ENCODE peak calls at places on chromosome 22, in six cellular contexts. M is GM12878, Y is sigmoid colon, J is A549, Z is tibial nerve, D is suprapubic skin. U is an unnamed sample.

GRCh38 chr22:32183625-32184024 is 21.2 kb downstream of the RFPL2 start:
- DNase-seq in M (no peak), Y (no peak), J (no peak), Z (no peak), D (no peak), U (no peak)

GRCh38 chr22:45154383-45154782 is 9.3 kb upstream of the NUP50 start:
- DNase-seq in M (no peak), Y (no peak), J (peak), Z (no peak), D (no peak), U (no peak)

GRCh38 chr22:33035276-33035863 is 22.8 kb downstream of the SYN3 start:
- DNase-seq in M (no peak), Y (no peak), J (no peak), Z (no peak), D (no peak), U (no peak)

GRCh38 chr22:25388866-25389540 is 169.6 kb downstream of the CRYBB2 start:
- DNase-seq in M (no peak), Y (no peak), J (no peak), Z (no peak), D (no peak), U (no peak)

GRCh38 chr22:36384766-36385400 is 2.9 kb downstream of the MYH9 start:
- DNase-seq in M (no peak), Y (no peak), J (no peak), Z (no peak), D (no peak), U (no peak)

GRCh38 chr22:36317658-36318271 is 64.8 kb downstream of the APOL1 start:
- DNase-seq in M (no peak), Y (no peak), J (no peak), Z (no peak), D (no peak), U (no peak)

GRCh38 chr22:37525073-37525745 is 6.0 kb upstream of the CARD10 start:
- DNase-seq in M (no peak), Y (no peak), J (peak), Z (no peak), D (no peak), U (no peak)

GRCh38 chr22:19663821-19664325 is 50.4 kb upstream of the SEPTIN5 start:
- DNase-seq in M (no peak), Y (no peak), J (no peak), Z (no peak), D (no peak), U (no peak)

GRCh38 chr22:35604671-35605457 is 12.3 kb downstream of the MB start:
- DNase-seq in M (no peak), Y (no peak), J (no peak), Z (no peak), D (no peak), U (no peak)

GRCh38 chr22:38467904-38468760 is at the start of gene KDELR3:
- DNase-seq in M (no peak), Y (peak), J (no peak), Z (peak), D (peak), U (peak)

GRCh38 chr22:44406581-44407403 is 91.2 kb downstream of the RTL6 start:
- DNase-seq in M (no peak), Y (peak), J (no peak), Z (no peak), D (peak), U (peak)

GRCh38 chr22:37462983-37463382 is 23.2 kb downstream of the MFNG start:
- DNase-seq in M (no peak), Y (no peak), J (no peak), Z (no peak), D (no peak), U (no peak)

GRCh38 chr22:33787645-33788456 is 132.4 kb downstream of the LARGE1 start:
- DNase-seq in M (peak), Y (no peak), J (no peak), Z (no peak), D (no peak), U (no peak)

GRCh38 chr22:39618996-39619530 is 48.5 kb downstream of the CACNA1I start:
- DNase-seq in M (no peak), Y (no peak), J (no peak), Z (no peak), D (no peak), U (no peak)

GRCh38 chr22:41110968-41111367 is 18.6 kb downstream of the EP300 start:
- DNase-seq in M (no peak), Y (no peak), J (no peak), Z (no peak), D (no peak), U (no peak)

GRCh38 chr22:49024775-49025440 is 802.8 kb downstream of the BRD1 start:
- DNase-seq in M (no peak), Y (peak), J (no peak), Z (no peak), D (peak), U (peak)

GRCh38 chr22:38069372-38070249 is 12.4 kb downstream of the PICK1 start:
- DNase-seq in M (no peak), Y (peak), J (peak), Z (peak), D (no peak), U (peak)

GRCh38 chr22:37230673-37231405 is 13.2 kb downstream of the RAC2 start:
- DNase-seq in M (peak), Y (no peak), J (no peak), Z (no peak), D (no peak), U (peak)

GRCh38 chr22:19526702-19527111 is 2.5 kb upstream of the CLDN5 start:
- DNase-seq in M (no peak), Y (no peak), J (no peak), Z (no peak), D (no peak), U (no peak)

GRCh38 chr22:49774499-49775151 is 53.0 kb downstream of the BRD1 start:
- DNase-seq in M (no peak), Y (no peak), J (no peak), Z (no peak), D (no peak), U (no peak)

GRCh38 chr22:31345331-31346254 is 553 bp downstream of the PATZ1 start:
- DNase-seq in M (peak), Y (peak), J (peak), Z (peak), D (peak), U (peak)

GRCh38 chr22:45007247-45007945 is 2.4 kb downstream of the PHF21B start:
- DNase-seq in M (no peak), Y (no peak), J (peak), Z (no peak), D (no peak), U (peak)

GRCh38 chr22:36197065-36197440 is 4.6 kb downstream of the APOL4 start:
- DNase-seq in M (no peak), Y (peak), J (no peak), Z (no peak), D (no peak), U (peak)

GRCh38 chr22:26565181-26565580 is 24.8 kb downstream of the TPST2 start:
- DNase-seq in M (no peak), Y (no peak), J (no peak), Z (no peak), D (no peak), U (no peak)

GRCh38 chr22:23266780-23267179 is 86.5 kb downstream of the BCR start:
- DNase-seq in M (no peak), Y (no peak), J (no peak), Z (no peak), D (no peak), U (no peak)

GRCh38 chr22:40583058-40583741 is 53.3 kb downstream of the MRTFA start:
- DNase-seq in M (no peak), Y (no peak), J (no peak), Z (no peak), D (no peak), U (no peak)

GRCh38 chr22:24338701-24339451 is 68.2 kb downstream of the SPECC1L start:
- DNase-seq in M (no peak), Y (no peak), J (no peak), Z (no peak), D (no peak), U (no peak)

GRCh38 chr22:44460287-44461082 is 37.5 kb downstream of the RTL6 start:
- DNase-seq in M (no peak), Y (no peak), J (no peak), Z (no peak), D (no peak), U (no peak)

GRCh38 chr22:49528420-49528720 is 299.3 kb downstream of the BRD1 start:
- DNase-seq in M (no peak), Y (no peak), J (no peak), Z (no peak), D (no peak), U (no peak)

GRCh38 chr22:45441158-45441557 is 27.7 kb downstream of the RIBC2 start:
- DNase-seq in M (no peak), Y (peak), J (peak), Z (peak), D (no peak), U (peak)

GRCh38 chr22:27913162-27913741 is 5.8 kb downstream of the PITPNB start:
- DNase-seq in M (no peak), Y (no peak), J (no peak), Z (no peak), D (no peak), U (no peak)
- TF ChIP-seq EP300 in M (no peak), Y (no peak), J (no peak), Z (no peak), D (no peak), U (no peak)

GRCh38 chr22:21672107-21672629 is 6.4 kb downstream of the PPIL2 start:
- DNase-seq in M (no peak), Y (no peak), J (no peak), Z (no peak), D (no peak), U (no peak)
- TF ChIP-seq CTCF in M (no peak), Y (no peak), J (no peak), Z (no peak), D (no peak), U (no peak)

GRCh38 chr22:47850644-47851151 is 1088.2 kb downstream of the TBC1D22A start:
- DNase-seq in M (no peak), Y (no peak), J (no peak), Z (no peak), D (no peak), U (peak)
- TF ChIP-seq EP300 in M (no peak), Y (no peak), J (no peak), Z (no peak), D (no peak), U (no peak)

GRCh38 chr22:42562684-42563083 is 8.9 kb downstream of the SERHL2 start:
- DNase-seq in M (no peak), Y (no peak), J (no peak), Z (no peak), D (no peak), U (peak)

GRCh38 chr22:42560381-42560780 is 6.6 kb downstream of the SERHL2 start:
- DNase-seq in M (no peak), Y (no peak), J (no peak), Z (no peak), D (no peak), U (no peak)

GRCh38 chr22:42561856-42562255 is 8.1 kb downstream of the SERHL2 start:
- DNase-seq in M (no peak), Y (no peak), J (no peak), Z (no peak), D (no peak), U (no peak)

GRCh38 chr22:42562282-42562681 is 8.5 kb downstream of the SERHL2 start:
- DNase-seq in M (no peak), Y (no peak), J (no peak), Z (no peak), D (no peak), U (peak)

DNA sequence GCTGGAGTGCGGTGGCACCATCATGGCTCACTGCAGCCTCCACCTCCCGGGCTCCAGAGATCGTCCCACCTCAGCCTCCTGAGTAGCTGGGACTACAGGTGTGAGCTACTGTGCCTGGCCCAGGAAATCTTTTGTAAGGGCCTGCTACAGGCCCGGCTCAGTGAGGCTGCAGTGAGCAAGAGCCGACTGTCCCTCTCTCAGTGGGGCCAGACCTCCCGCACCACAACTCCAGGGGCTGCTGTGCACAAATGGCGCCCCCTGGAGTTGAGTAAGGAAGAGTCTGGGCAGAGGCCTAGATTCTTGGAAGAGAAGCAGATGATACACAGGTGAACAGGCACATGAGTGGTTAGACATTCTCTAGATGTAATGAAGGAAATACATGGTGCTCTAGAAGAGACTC is 7.0 kb downstream of the SERHL2 start:
- DNase-seq in M (no peak), Y (no peak), J (peak), Z (no peak), D (no peak), U (no peak)
- TF ChIP-seq CTCF in M (peak), Y (no peak), J (peak), Z (peak), D (peak), U (peak)

GRCh38 chr22:27670701-27671412 is 130.7 kb downstream of the MN1 start:
- DNase-seq in M (no peak), Y (no peak), J (no peak), Z (no peak), D (no peak), U (no peak)
- TF ChIP-seq EP300 in M (no peak), Y (no peak), J (no peak), Z (no peak), D (no peak), U (no peak)

GRCh38 chr22:16932577-16932976 is 75.4 kb downstream of the GAB4 start:
- DNase-seq in M (no peak), Y (no peak), J (peak), Z (no peak), D (no peak), U (no peak)
- TF ChIP-seq CTCF in M (peak), Y (no peak), J (no peak), Z (no peak), D (no peak), U (no peak)

GRCh38 chr22:42317691-42318547 is 47.5 kb upstream of the TCF20 start:
- DNase-seq in M (no peak), Y (peak), J (no peak), Z (no peak), D (no peak), U (no peak)
- TF ChIP-seq EP300 in M (no peak), Y (no peak), J (no peak), Z (no peak), D (no peak), U (no peak)

GRCh38 chr22:29813563-29813962 is 24.5 kb downstream of the ASCC2 start:
- DNase-seq in M (no peak), Y (no peak), J (peak), Z (no peak), D (no peak), U (no peak)
- TF ChIP-seq CTCF in M (no peak), Y (no peak), J (no peak), Z (no peak), D (no peak), U (no peak)